ENCODE peak calls at places on chromosomes 6 and 20, in ten cellular contexts. One of them, this sample, is unnamed.

GRCh38 chr20:63036266-63036665 is 29.5 kb upstream of the BHLHE23 start:
- DNase-seq in B cell: no peak
- DNase-seq in GM06990: no peak
- DNase-seq in SHP77: no peak
- DNase-seq in activated CD4-positive, alpha-beta T cell treated with anti-CD3 and anti-CD28 coated beads, Interleukin-2, amount 50 U/mL, for 1 hour: no peak
- DNase-seq in T-helper 2 cell: peak
- DNase-seq in choroid plexus epithelial cell: no peak
- DNase-seq in Ammon's horn: no peak
- DNase-seq in H9: no peak
- DNase-seq in heart left ventricle: peak
- DNase-seq in this sample: no peak

GRCh38 chr6:69027861-69028260 is 392.8 kb downstream of the ADGRB3 start:
- DNase-seq in GM06990: no peak
- DNase-seq in B cell: no peak
- DNase-seq in T-helper 2 cell: no peak
- DNase-seq in Ammon's horn: no peak
- DNase-seq in heart left ventricle: no peak
- DNase-seq in choroid plexus epithelial cell: no peak
- DNase-seq in H9: no peak
- DNase-seq in SHP77: no peak
- DNase-seq in activated CD4-positive, alpha-beta T cell treated with anti-CD3 and anti-CD28 coated beads, Interleukin-2, amount 50 U/mL, for 1 hour: no peak
- DNase-seq in this sample: no peak

GRCh38 chr6:139857143-139857542 is 482.7 kb upstream of the CITED2 start:
- DNase-seq in B cell: no peak
- DNase-seq in heart left ventricle: no peak
- DNase-seq in SHP77: no peak
- DNase-seq in GM06990: no peak
- DNase-seq in choroid plexus epithelial cell: no peak
- DNase-seq in T-helper 2 cell: no peak
- DNase-seq in activated CD4-positive, alpha-beta T cell treated with anti-CD3 and anti-CD28 coated beads, Interleukin-2, amount 50 U/mL, for 1 hour: no peak
- DNase-seq in Ammon's horn: no peak
- DNase-seq in H9: no peak
- DNase-seq in this sample: no peak

GRCh38 chr20:23165307-23165750 is 79.2 kb upstream of the CD93 start:
- DNase-seq in heart left ventricle: no peak
- DNase-seq in T-helper 2 cell: no peak
- DNase-seq in H9: peak
- DNase-seq in activated CD4-positive, alpha-beta T cell treated with anti-CD3 and anti-CD28 coated beads, Interleukin-2, amount 50 U/mL, for 1 hour: no peak
- DNase-seq in choroid plexus epithelial cell: no peak
- DNase-seq in GM06990: no peak
- DNase-seq in Ammon's horn: no peak
- DNase-seq in SHP77: no peak
- DNase-seq in B cell: no peak
- DNase-seq in this sample: no peak

GRCh38 chr6:84428300-84428907 is 201.0 kb upstream of the CEP162 start:
- DNase-seq in SHP77: peak
- DNase-seq in activated CD4-positive, alpha-beta T cell treated with anti-CD3 and anti-CD28 coated beads, Interleukin-2, amount 50 U/mL, for 1 hour: no peak
- DNase-seq in B cell: no peak
- DNase-seq in choroid plexus epithelial cell: peak
- DNase-seq in T-helper 2 cell: no peak
- DNase-seq in Ammon's horn: peak
- DNase-seq in GM06990: no peak
- DNase-seq in H9: peak
- DNase-seq in heart left ventricle: peak
- DNase-seq in this sample: peak

GRCh38 chr6:81753709-81754678 is 1.5 kb upstream of the TENT5A start:
- DNase-seq in Ammon's horn: peak
- DNase-seq in choroid plexus epithelial cell: peak
- DNase-seq in GM06990: peak
- DNase-seq in B cell: peak
- DNase-seq in heart left ventricle: peak
- DNase-seq in T-helper 2 cell: peak
- DNase-seq in H9: peak
- DNase-seq in activated CD4-positive, alpha-beta T cell treated with anti-CD3 and anti-CD28 coated beads, Interleukin-2, amount 50 U/mL, for 1 hour: peak
- DNase-seq in SHP77: peak
- DNase-seq in this sample: peak

GRCh38 chr6:43776115-43776798 is 6.2 kb downstream of the VEGFA start:
- DNase-seq in SHP77: no peak
- DNase-seq in heart left ventricle: peak
- DNase-seq in GM06990: no peak
- DNase-seq in activated CD4-positive, alpha-beta T cell treated with anti-CD3 and anti-CD28 coated beads, Interleukin-2, amount 50 U/mL, for 1 hour: no peak
- DNase-seq in Ammon's horn: no peak
- DNase-seq in T-helper 2 cell: no peak
- DNase-seq in choroid plexus epithelial cell: no peak
- DNase-seq in B cell: no peak
- DNase-seq in H9: no peak
- DNase-seq in this sample: no peak

GRCh38 chr6:63636516-63636968 is 940 bp downstream of the PHF3 start:
- DNase-seq in GM06990: no peak
- DNase-seq in activated CD4-positive, alpha-beta T cell treated with anti-CD3 and anti-CD28 coated beads, Interleukin-2, amount 50 U/mL, for 1 hour: peak
- DNase-seq in Ammon's horn: peak
- DNase-seq in SHP77: peak
- DNase-seq in heart left ventricle: peak
- DNase-seq in choroid plexus epithelial cell: peak
- DNase-seq in B cell: peak
- DNase-seq in T-helper 2 cell: peak
- DNase-seq in H9: peak
- DNase-seq in this sample: peak

GRCh38 chr20:19048898-19049889 is 163.2 kb upstream of the SLC24A3 start:
- DNase-seq in choroid plexus epithelial cell: no peak
- DNase-seq in H9: no peak
- DNase-seq in heart left ventricle: peak
- DNase-seq in SHP77: no peak
- DNase-seq in B cell: no peak
- DNase-seq in T-helper 2 cell: no peak
- DNase-seq in Ammon's horn: no peak
- DNase-seq in activated CD4-positive, alpha-beta T cell treated with anti-CD3 and anti-CD28 coated beads, Interleukin-2, amount 50 U/mL, for 1 hour: no peak
- DNase-seq in GM06990: no peak
- DNase-seq in this sample: no peak

GRCh38 chr6:136113736-136114173 is 136.4 kb downstream of the MTFR2 start:
- DNase-seq in Ammon's horn: peak
- DNase-seq in H9: peak
- DNase-seq in SHP77: peak
- DNase-seq in T-helper 2 cell: no peak
- DNase-seq in activated CD4-positive, alpha-beta T cell treated with anti-CD3 and anti-CD28 coated beads, Interleukin-2, amount 50 U/mL, for 1 hour: no peak
- DNase-seq in GM06990: no peak
- DNase-seq in B cell: no peak
- DNase-seq in choroid plexus epithelial cell: peak
- DNase-seq in heart left ventricle: peak
- DNase-seq in this sample: peak

GRCh38 chr6:154520280-154520679 is 9.8 kb upstream of the CNKSR3 start:
- DNase-seq in SHP77: no peak
- DNase-seq in GM06990: no peak
- DNase-seq in B cell: no peak
- DNase-seq in T-helper 2 cell: no peak
- DNase-seq in Ammon's horn: no peak
- DNase-seq in choroid plexus epithelial cell: no peak
- DNase-seq in heart left ventricle: no peak
- DNase-seq in H9: no peak
- DNase-seq in activated CD4-positive, alpha-beta T cell treated with anti-CD3 and anti-CD28 coated beads, Interleukin-2, amount 50 U/mL, for 1 hour: no peak
- DNase-seq in this sample: no peak

GRCh38 chr6:13407709-13408695 is 79.4 kb downstream of the GFOD1 start:
- DNase-seq in GM06990: no peak
- DNase-seq in SHP77: no peak
- DNase-seq in B cell: no peak
- DNase-seq in H9: no peak
- DNase-seq in heart left ventricle: no peak
- DNase-seq in T-helper 2 cell: no peak
- DNase-seq in choroid plexus epithelial cell: peak
- DNase-seq in Ammon's horn: no peak
- DNase-seq in activated CD4-positive, alpha-beta T cell treated with anti-CD3 and anti-CD28 coated beads, Interleukin-2, amount 50 U/mL, for 1 hour: no peak
- DNase-seq in this sample: no peak

GRCh38 chr6:170434114-170434820 is 118.8 kb downstream of the PSMB1 start:
- DNase-seq in H9: no peak
- DNase-seq in T-helper 2 cell: no peak
- DNase-seq in activated CD4-positive, alpha-beta T cell treated with anti-CD3 and anti-CD28 coated beads, Interleukin-2, amount 50 U/mL, for 1 hour: no peak
- DNase-seq in Ammon's horn: no peak
- DNase-seq in GM06990: no peak
- DNase-seq in choroid plexus epithelial cell: peak
- DNase-seq in B cell: no peak
- DNase-seq in SHP77: peak
- DNase-seq in heart left ventricle: no peak
- DNase-seq in this sample: peak

GRCh38 chr6:137830562-137830961 is 36.5 kb upstream of the TNFAIP3 start:
- DNase-seq in heart left ventricle: no peak
- DNase-seq in Ammon's horn: no peak
- DNase-seq in B cell: no peak
- DNase-seq in choroid plexus epithelial cell: no peak
- DNase-seq in GM06990: no peak
- DNase-seq in H9: no peak
- DNase-seq in SHP77: no peak
- DNase-seq in activated CD4-positive, alpha-beta T cell treated with anti-CD3 and anti-CD28 coated beads, Interleukin-2, amount 50 U/mL, for 1 hour: no peak
- DNase-seq in T-helper 2 cell: no peak
- DNase-seq in this sample: no peak

GRCh38 chr6:48032156-48032555 is 78.8 kb downstream of the PTCHD4 start:
- DNase-seq in H9: no peak
- DNase-seq in T-helper 2 cell: no peak
- DNase-seq in heart left ventricle: no peak
- DNase-seq in B cell: no peak
- DNase-seq in Ammon's horn: no peak
- DNase-seq in SHP77: no peak
- DNase-seq in choroid plexus epithelial cell: peak
- DNase-seq in activated CD4-positive, alpha-beta T cell treated with anti-CD3 and anti-CD28 coated beads, Interleukin-2, amount 50 U/mL, for 1 hour: no peak
- DNase-seq in GM06990: no peak
- DNase-seq in this sample: no peak

This sample was measured in SK-N-DZ.